ENCODE peak calls at places on chromosomes 1 and 21, in eight cellular contexts. D is IMR-90, A is fibroblast of lung, J is GM23248, C is trophoblast cell, R is colonic mucosa, T is endodermal cell, S is neural progenitor cell. F is an unnamed sample. For H3K9me3 and H3K4me1, the result is how much of the 10 kb centered on the place peaks cover.

GRCh38 chr1:41773842-41774241 is 144.9 kb downstream of the HIVEP3 start:
- DNase-seq in C (no peak), R (no peak), T (no peak), S (no peak), J (no peak), D (no peak), A (no peak), F (no peak)

GRCh38 chr1:85200870-85201339 is at the start of gene SYDE2:
- DNase-seq in J (peak), C (peak), A (peak), R (peak), T (peak), D (peak), S (peak), F (no peak)

GRCh38 chr1:52914463-52914862 is 7.1 kb downstream of the ECHDC2 start:
- DNase-seq in A (no peak), D (no peak), S (no peak), C (no peak), T (no peak), J (no peak), R (no peak), F (no peak)

GRCh38 chr1:4172659-4173599 is 272.9 kb upstream of the C1orf174 start:
- DNase-seq in D (no peak), R (no peak), C (no peak), A (no peak), T (peak), S (peak), J (no peak), F (peak)

GRCh38 chr1:29823536-29823935 is 587.2 kb downstream of the PTPRU start:
- DNase-seq in S (peak), C (no peak), R (peak), T (no peak), A (no peak), J (no peak), D (no peak), F (no peak)

GRCh38 chr1:24233684-24234600 is 46.9 kb upstream of the IFNLR1 start:
- DNase-seq in D (peak), S (no peak), J (peak), T (no peak), A (no peak), R (no peak), C (no peak), F (no peak)

GRCh38 chr1:1281533-1282321 is 1.5 kb downstream of the SCNN1D start:
- DNase-seq in J (peak), R (peak), S (no peak), D (peak), A (no peak), T (no peak), C (peak), F (no peak)

GRCh38 chr1:221778125-221778524 is 36.2 kb upstream of the DUSP10 start:
- DNase-seq in C (no peak), S (no peak), D (no peak), R (no peak), J (no peak), T (no peak), A (no peak), F (no peak)

GRCh38 chr1:43997295-43997694 is 5.9 kb downstream of the CCDC24 start:
- DNase-seq in D (no peak), J (no peak), C (no peak), A (no peak), T (no peak), S (no peak), R (peak), F (no peak)

GRCh38 chr1:234918216-234918841 is 210.3 kb downstream of the TOMM20 start:
- DNase-seq in S (peak), J (no peak), T (no peak), D (no peak), C (no peak), A (no peak), R (peak), F (no peak)

GRCh38 chr1:26608895-26609294 is 79.3 kb downstream of the RPS6KA1 start:
- DNase-seq in T (no peak), R (no peak), J (no peak), S (no peak), C (no peak), A (peak), D (no peak), F (no peak)

GRCh38 chr1:6491480-6491962 is at the start of gene PLEKHG5:
- DNase-seq in S (no peak), D (peak), A (peak), J (peak), C (peak), T (peak), R (no peak), F (no peak)

GRCh38 chr1:12513176-12513575 is 104.8 kb downstream of the DHRS3 start:
- DNase-seq in S (no peak), D (no peak), R (no peak), C (no peak), A (no peak), T (no peak), J (no peak), F (no peak)

GRCh38 chr21:44461438-44462089 is 6.3 kb downstream of the LRRC3 start:
- DNase-seq in C (peak), S (peak), D (no peak), J (no peak), A (no peak), T (no peak), R (no peak), F (no peak)

GRCh38 chr21:34835526-34835925 is 166.7 kb downstream of the CLIC6 start:
- DNase-seq in S (no peak), A (peak), T (peak), R (no peak), D (no peak), C (peak), J (peak), F (no peak)

GRCh38 chr1:27785763-27786162 is 12.7 kb downstream of the STX12 start:
- DNase-seq in C (peak), S (peak), A (no peak), D (peak), R (peak), J (peak), T (no peak), F (no peak)

GRCh38 chr1:203129501-203130231 is 2.1 kb downstream of the ADORA1 start:
- DNase-seq in C (peak), R (no peak), J (peak), S (no peak), T (peak), D (no peak), A (no peak), F (no peak)

GRCh38 chr1:54464477-54465146 is 58.4 kb upstream of the SSBP3 start:
- DNase-seq in C (no peak), S (no peak), J (no peak), R (no peak), D (peak), A (no peak), T (peak), F (no peak)

GRCh38 chr1:247054992-247055415 is 23.6 kb downstream of the ZNF670 start:
- DNase-seq in C (no peak), S (no peak), D (peak), R (peak), A (peak), J (peak), T (no peak), F (no peak)
- H3K9me3 ChIP-seq in C (under half), S (half or more), D (under half), R (under half), A (under half), J (under half), T (half or more), F (half or more)

GRCh38 chr1:20153000-20153418 is 13.9 kb downstream of the PLA2G2F start:
- DNase-seq in S (peak), A (peak), C (no peak), D (no peak), T (peak), R (no peak), J (peak), F (no peak)

GRCh38 chr1:20150969-20151368 is 11.8 kb downstream of the PLA2G2F start:
- DNase-seq in J (no peak), C (no peak), S (no peak), R (no peak), D (no peak), T (no peak), A (no peak), F (no peak)

GRCh38 chr1:20152599-20152930 is 13.4 kb downstream of the PLA2G2F start:
- DNase-seq in T (no peak), R (no peak), C (no peak), S (no peak), D (no peak), J (no peak), A (no peak), F (no peak)

GRCh38 chr1:20150326-20150705 is 11.2 kb downstream of the PLA2G2F start:
- DNase-seq in T (no peak), D (no peak), J (no peak), C (no peak), S (no peak), A (no peak), R (no peak), F (no peak)

GRCh38 chr1:20151906-20152598 is 12.9 kb downstream of the PLA2G2F start:
- DNase-seq in T (peak), R (peak), A (peak), S (peak), D (peak), C (peak), J (peak), F (peak)
- H3K9ac ChIP-seq in T (no peak), R (peak), A (peak), S (no peak), D (no peak), C (peak), J (peak), F (peak)

GRCh38 chr1:224432141-224432540 is 2.5 kb downstream of the WDR26 start:
- DNase-seq in J (peak), R (no peak), A (peak), T (no peak), C (no peak), D (no peak), S (no peak), F (no peak)
- H3K4me1 ChIP-seq in J (half or more), R (under half), A (under half), T (under half), C (under half), D (under half), S (under half), F (half or more)

GRCh38 chr1:228246216-228246900 is 38.5 kb downstream of the OBSCN start:
- DNase-seq in D (no peak), R (no peak), S (no peak), J (no peak), T (peak), C (no peak), A (no peak), F (no peak)
- H3K9me3 ChIP-seq in D (under half), R (under half), S (under half), J (under half), T (half or more), C (under half), A (under half), F (half or more)

GRCh38 chr1:184215274-184215925 is 163.9 kb downstream of the TSEN15 start:
- DNase-seq in A (no peak), R (no peak), J (no peak), S (no peak), C (no peak), T (no peak), D (no peak), F (no peak)

GRCh38 chr1:184214128-184214527 is 162.6 kb downstream of the TSEN15 start:
- DNase-seq in T (no peak), C (no peak), J (no peak), S (no peak), R (no peak), D (no peak), A (no peak), F (no peak)

GRCh38 chr1:184210048-184210447 is 158.5 kb downstream of the TSEN15 start:
- DNase-seq in J (peak), A (peak), S (no peak), D (peak), T (no peak), C (no peak), R (peak), F (no peak)

GRCh38 chr1:184210822-184211221 is 159.3 kb downstream of the TSEN15 start:
- DNase-seq in D (no peak), S (no peak), A (no peak), T (no peak), R (no peak), C (no peak), J (no peak), F (no peak)

DNA sequence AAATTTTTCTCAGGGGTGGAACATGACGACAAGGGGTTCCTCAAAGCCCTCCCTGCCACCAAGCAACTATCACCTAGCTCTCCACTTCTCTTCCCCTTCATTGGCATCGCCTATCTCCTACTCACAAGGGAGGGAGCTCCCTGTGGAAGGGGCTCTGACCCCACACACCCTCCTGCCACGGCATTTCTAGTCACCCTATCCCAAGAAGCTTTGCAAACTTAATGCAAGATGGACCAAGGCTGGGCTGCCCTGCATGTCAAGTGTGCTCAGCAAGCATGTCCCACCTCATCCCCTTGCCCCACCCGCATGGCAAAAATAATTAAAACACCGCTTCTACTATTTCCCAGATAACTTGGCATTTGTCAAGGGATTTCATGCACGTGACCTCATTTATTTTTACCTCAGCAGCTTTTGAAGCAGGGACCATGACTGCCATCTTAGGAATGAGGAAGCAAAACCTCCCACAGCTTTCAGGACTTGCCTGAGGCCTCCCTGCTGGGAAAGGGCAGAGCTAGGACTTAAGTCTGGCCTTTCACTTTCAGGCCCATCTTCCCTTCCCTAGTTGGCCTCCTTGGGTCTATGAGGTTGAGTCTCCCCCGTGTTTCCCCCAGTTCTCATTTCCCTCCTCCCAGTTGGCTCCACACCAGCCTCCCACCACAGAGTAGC is 161.3 kb downstream of the TSEN15 start:
- DNase-seq in S (no peak), R (no peak), C (peak), T (peak), J (peak), D (peak), A (peak), F (no peak)
- H3K9ac ChIP-seq in S (no peak), R (no peak), C (no peak), T (no peak), J (peak), D (peak), A (peak), F (no peak)

DNA sequence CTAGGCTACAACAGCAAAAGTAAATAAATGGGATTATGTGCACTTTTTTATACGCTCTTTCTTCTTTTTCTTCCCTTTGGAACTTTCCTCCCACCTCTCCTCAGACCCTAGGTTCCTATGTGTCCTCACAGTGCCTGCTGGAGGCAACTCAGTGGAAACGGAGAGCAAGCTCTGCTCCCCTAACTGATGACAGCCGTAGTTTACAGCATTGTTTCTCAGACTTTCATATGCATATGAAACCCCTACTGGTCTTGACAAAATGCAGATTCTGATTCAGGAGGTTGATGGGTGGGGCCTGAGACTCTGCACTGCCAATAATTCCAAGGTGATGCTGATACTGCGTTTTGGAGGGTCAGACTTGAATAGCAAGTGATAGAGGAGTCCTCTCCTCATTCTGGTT is 34.3 kb upstream of the HMCN1 start:
- DNase-seq in D (no peak), T (peak), J (no peak), A (no peak), C (no peak), R (no peak), S (no peak), F (no peak)
- H3K4me1 ChIP-seq in D (under half), T (under half), J (under half), A (under half), C (under half), R (under half), S (under half), F (under half)

DNA sequence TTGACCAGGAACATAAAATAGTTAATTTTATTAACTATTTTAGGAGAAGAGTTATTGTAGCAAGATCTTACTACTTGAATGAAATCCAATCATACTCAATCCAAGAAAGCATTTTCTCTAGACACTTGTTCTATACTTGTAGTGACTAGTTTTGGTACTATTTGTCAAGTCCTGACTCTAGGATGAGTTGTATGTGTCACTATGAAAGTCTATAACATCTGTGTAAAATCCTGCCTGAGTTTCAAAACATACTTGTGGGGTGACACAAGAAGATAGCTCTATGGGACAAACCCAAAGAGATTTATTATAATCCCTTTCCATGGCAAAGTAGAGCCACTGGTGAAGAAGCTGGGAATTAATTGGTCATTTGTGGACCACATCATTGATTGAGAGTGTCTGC is 1042.2 kb upstream of the ADGRL4 start:
- DNase-seq in A (no peak), R (no peak), J (no peak), T (no peak), C (no peak), S (no peak), D (no peak), F (no peak)
- H3K9me3 ChIP-seq in A (under half), R (under half), J (under half), T (under half), C (under half), S (under half), D (under half), F (under half)

GRCh38 chr1:182643699-182644098 is 39.5 kb upstream of the RGS16 start:
- DNase-seq in A (no peak), D (no peak), J (no peak), S (no peak), R (no peak), T (no peak), C (no peak), F (no peak)

GRCh38 chr1:182649041-182649440 is 35.3 kb downstream of the RGS8 start:
- DNase-seq in C (no peak), S (no peak), T (no peak), A (no peak), J (no peak), D (no peak), R (no peak), F (no peak)

GRCh38 chr1:182644863-182645262 is 39.5 kb downstream of the RGS8 start:
- DNase-seq in A (no peak), C (no peak), R (no peak), J (no peak), D (no peak), S (no peak), T (no peak), F (no peak)

GRCh38 chr1:182650678-182651669 is 33.4 kb downstream of the RGS8 start:
- DNase-seq in S (no peak), T (no peak), J (no peak), C (no peak), A (no peak), R (no peak), D (no peak), F (no peak)

DNA sequence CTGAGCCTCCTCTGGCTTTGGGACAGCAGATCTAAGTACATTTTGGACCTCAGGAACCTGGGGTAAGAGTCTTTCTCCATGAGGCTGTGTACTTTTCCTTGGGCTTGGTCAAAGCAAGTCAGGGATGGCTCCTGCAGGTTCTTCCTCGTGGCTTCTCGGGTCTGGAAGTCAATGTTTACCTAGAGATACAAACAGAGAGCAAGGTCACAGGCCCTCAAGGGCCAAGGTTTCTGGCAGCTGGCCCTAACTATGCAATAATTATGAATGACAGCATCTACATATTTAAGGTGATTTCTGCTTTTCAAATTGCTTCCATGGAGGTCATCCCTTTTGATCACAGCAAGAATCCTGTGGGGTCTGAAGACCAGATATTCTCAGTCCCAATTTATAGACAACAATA is 37.6 kb downstream of the RGS8 start:
- DNase-seq in R (no peak), J (no peak), S (no peak), D (no peak), A (no peak), T (no peak), C (no peak), F (no peak)
- H3K9ac ChIP-seq in R (no peak), J (no peak), S (no peak), D (no peak), A (no peak), T (no peak), C (no peak), F (no peak)

GRCh38 chr1:232576537-232576936 is 53.4 kb downstream of the SIPA1L2 start:
- DNase-seq in A (no peak), D (no peak), J (no peak), S (no peak), R (no peak), C (no peak), T (no peak), F (no peak)
- H3K4me1 ChIP-seq in A (under half), D (under half), J (under half), S (half or more), R (under half), C (under half), T (under half), F (half or more)